ENCODE peak calls at places on chromosomes 5 and 9, in four cellular contexts. S is keratinocyte, W is aorta, T is Peyer's patch. D is an unnamed sample.

GRCh38 chr9:26157411-26157810 is 479.2 kb upstream of the TUSC1 start:
- DNase-seq in S (no peak), W (no peak), T (no peak), D (no peak)

GRCh38 chr9:131589993-131590392 is 44.7 kb downstream of the PRRT1B start:
- DNase-seq in S (no peak), W (peak; percentile 67), T (peak; percentile 30), D (no peak)

GRCh38 chr5:96280946-96281393 is 152.1 kb downstream of the PCSK1 start:
- DNase-seq in S (no peak), W (no peak), T (no peak), D (no peak)

GRCh38 chr9:2389404-2389803 is 232.2 kb upstream of the VLDLR start:
- DNase-seq in S (no peak), W (no peak), T (no peak), D (no peak)

GRCh38 chr5:73282383-73282782 is 109.4 kb downstream of the TMEM174 start:
- DNase-seq in S (no peak), W (no peak), T (no peak), D (no peak)

GRCh38 chr9:25678147-25678666 is at the start of gene TUSC1:
- DNase-seq in S (no peak), W (peak; percentile 97), T (peak; percentile 88), D (peak; percentile 95)

GRCh38 chr5:133731951-133732350 is 119.6 kb upstream of the FSTL4 start:
- DNase-seq in S (no peak), W (no peak), T (no peak), D (no peak)

GRCh38 chr5:71887680-71888079 is 168.6 kb downstream of the CARTPT start:
- DNase-seq in S (no peak), W (no peak), T (no peak), D (no peak)

GRCh38 chr9:15576350-15577050 is 23.7 kb downstream of the CCDC171 start:
- DNase-seq in S (no peak), W (no peak), T (no peak), D (no peak)

GRCh38 chr9:133935328-133936040 is 56.6 kb downstream of the VAV2 start:
- DNase-seq in S (no peak), W (no peak), T (peak; percentile 78), D (peak; percentile 95)

GRCh38 chr5:176188085-176188484 is 50.1 kb upstream of the SIMC1 start:
- DNase-seq in S (no peak), W (no peak), T (no peak), D (no peak)

GRCh38 chr9:4073371-4073770 is 226.5 kb downstream of the GLIS3 start:
- DNase-seq in S (no peak), W (no peak), T (no peak), D (no peak)

GRCh38 chr9:83691492-83691891 is 16.3 kb downstream of the UBQLN1 start:
- DNase-seq in S (no peak), W (no peak), T (no peak), D (no peak)

GRCh38 chr9:136292591-136293448 is 11.1 kb downstream of the CCDC187 start:
- DNase-seq in S (no peak), W (no peak), T (no peak), D (peak; percentile 58)

GRCh38 chr5:180596668-180597231 is 5.5 kb upstream of the SCGB3A1 start:
- DNase-seq in S (no peak), W (no peak), T (no peak), D (peak; percentile 39)

GRCh38 chr5:40291338-40291737 is 388.4 kb upstream of the PTGER4 start:
- DNase-seq in S (no peak), W (no peak), T (no peak), D (no peak)

GRCh38 chr5:5132896-5133295 is 7.2 kb upstream of the ADAMTS16 start:
- DNase-seq in S (no peak), W (no peak), T (no peak), D (no peak)

GRCh38 chr5:83306572-83307241 is 164.8 kb upstream of the VCAN start:
- DNase-seq in S (peak; percentile 11), W (peak; percentile 63), T (no peak), D (peak; percentile 54)

GRCh38 chr5:157020508-157021213 is 38.3 kb downstream of the HAVCR1 start:
- DNase-seq in S (no peak), W (no peak), T (no peak), D (no peak)

GRCh38 chr9:133814586-133815090 is 76.5 kb upstream of the SARDH start:
- DNase-seq in S (no peak), W (no peak), T (no peak), D (peak; percentile 87)

GRCh38 chr5:74762599-74762998 is 4.3 kb downstream of the GFM2 start:
- DNase-seq in S (peak; percentile 94), W (no peak), T (no peak), D (no peak)

GRCh38 chr9:110926828-110927227 is 111.4 kb downstream of the LPAR1 start:
- DNase-seq in S (no peak), W (no peak), T (no peak), D (no peak)

GRCh38 chr9:20066120-20066519 is 277.3 kb upstream of the SLC24A2 start:
- DNase-seq in S (no peak), W (no peak), T (no peak), D (no peak)

GRCh38 chr5:14908195-14908594 is 36.6 kb upstream of the ANKH start:
- DNase-seq in S (no peak), W (no peak), T (no peak), D (no peak)

GRCh38 chr5:32020271-32020670 is 153.8 kb downstream of the GOLPH3 start:
- DNase-seq in S (no peak), W (no peak), T (no peak), D (no peak)

GRCh38 chr5:77629553-77630245 is 8.8 kb downstream of the OTP start:
- DNase-seq in S (no peak), W (peak; percentile 75), T (no peak), D (peak; percentile 23)

GRCh38 chr9:126619336-126619919 is 5.7 kb downstream of the LMX1B start:
- DNase-seq in S (no peak), W (no peak), T (no peak), D (peak; percentile 13)

GRCh38 chr5:93637697-93638096 is 54.7 kb downstream of the NR2F1 start:
- DNase-seq in S (no peak), W (no peak), T (no peak), D (no peak)

GRCh38 chr5:157484768-157485167 is 24.8 kb downstream of the NIPAL4 start:
- DNase-seq in S (no peak), W (no peak), T (no peak), D (peak; percentile 85)

GRCh38 chr9:133144887-133145466 is 18.7 kb downstream of the GBGT1 start:
- DNase-seq in S (no peak), W (no peak), T (peak; percentile 57), D (no peak)

GRCh38 chr9:21605489-21605931 is 123.4 kb upstream of the IFNE start:
- DNase-seq in S (no peak), W (no peak), T (no peak), D (no peak)

GRCh38 chr5:54222336-54222735 is 88.0 kb downstream of the ARL15 start:
- DNase-seq in S (no peak), W (no peak), T (no peak), D (no peak)

GRCh38 chr9:130794923-130795495 is 40.0 kb upstream of the ABL1 start:
- DNase-seq in S (no peak), W (no peak), T (no peak), D (no peak)

GRCh38 chr9:120617637-120617979 is 37.6 kb upstream of the CDK5RAP2 start:
- DNase-seq in S (no peak), W (no peak), T (no peak), D (no peak)

GRCh38 chr5:79074641-79075040 is 5.1 kb downstream of the BHMT2 start:
- DNase-seq in S (no peak), W (no peak), T (no peak), D (no peak)

GRCh38 chr9:137303893-137304382 is 1.9 kb upstream of the NRARP start:
- DNase-seq in S (no peak), W (no peak), T (peak; percentile 62), D (peak; percentile 56)

GRCh38 chr9:111928342-111928720 is 31.7 kb downstream of the UGCG start:
- DNase-seq in S (no peak), W (no peak), T (no peak), D (no peak)
- H3K27ac ChIP-seq in S (no peak overlapping the region), W (no peak overlapping the region), T (no peak overlapping the region), D (no peak overlapping the region)

GRCh38 chr9:124012368-124013262 is 1.0 kb downstream of the LHX2 start:
- DNase-seq in S (no peak), W (peak; percentile 76), T (no peak), D (no peak)
- H3K4me3 ChIP-seq in S (no peak overlapping the region), W (no peak overlapping the region), T (no peak overlapping the region), D (peak overlapping the region; percentile 46)

DNA sequence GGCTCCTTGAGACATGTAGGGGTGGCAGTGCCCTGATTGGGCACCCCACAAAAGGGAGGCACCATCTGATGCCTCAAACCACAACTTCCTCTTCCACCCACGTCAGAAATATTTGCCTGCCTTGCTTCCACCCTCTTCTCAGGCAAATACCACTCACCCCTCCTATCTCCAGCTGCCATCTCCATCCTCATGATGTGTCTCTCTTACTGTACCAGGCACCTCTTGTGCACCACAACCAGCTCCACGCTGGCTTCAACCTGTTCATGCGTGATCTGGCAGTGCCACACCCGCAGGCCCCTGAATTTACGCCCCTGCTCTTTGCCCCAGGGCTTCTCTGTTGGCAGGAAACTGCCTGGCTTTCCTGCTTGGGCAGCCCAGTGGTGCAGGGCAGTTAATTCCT is 87.8 kb upstream of the HSPA9 start:
- DNase-seq in S (no peak), W (no peak), T (no peak), D (no peak)
- H3K27ac ChIP-seq in S (no peak overlapping the region), W (no peak overlapping the region), T (no peak overlapping the region), D (no peak overlapping the region)

DNA sequence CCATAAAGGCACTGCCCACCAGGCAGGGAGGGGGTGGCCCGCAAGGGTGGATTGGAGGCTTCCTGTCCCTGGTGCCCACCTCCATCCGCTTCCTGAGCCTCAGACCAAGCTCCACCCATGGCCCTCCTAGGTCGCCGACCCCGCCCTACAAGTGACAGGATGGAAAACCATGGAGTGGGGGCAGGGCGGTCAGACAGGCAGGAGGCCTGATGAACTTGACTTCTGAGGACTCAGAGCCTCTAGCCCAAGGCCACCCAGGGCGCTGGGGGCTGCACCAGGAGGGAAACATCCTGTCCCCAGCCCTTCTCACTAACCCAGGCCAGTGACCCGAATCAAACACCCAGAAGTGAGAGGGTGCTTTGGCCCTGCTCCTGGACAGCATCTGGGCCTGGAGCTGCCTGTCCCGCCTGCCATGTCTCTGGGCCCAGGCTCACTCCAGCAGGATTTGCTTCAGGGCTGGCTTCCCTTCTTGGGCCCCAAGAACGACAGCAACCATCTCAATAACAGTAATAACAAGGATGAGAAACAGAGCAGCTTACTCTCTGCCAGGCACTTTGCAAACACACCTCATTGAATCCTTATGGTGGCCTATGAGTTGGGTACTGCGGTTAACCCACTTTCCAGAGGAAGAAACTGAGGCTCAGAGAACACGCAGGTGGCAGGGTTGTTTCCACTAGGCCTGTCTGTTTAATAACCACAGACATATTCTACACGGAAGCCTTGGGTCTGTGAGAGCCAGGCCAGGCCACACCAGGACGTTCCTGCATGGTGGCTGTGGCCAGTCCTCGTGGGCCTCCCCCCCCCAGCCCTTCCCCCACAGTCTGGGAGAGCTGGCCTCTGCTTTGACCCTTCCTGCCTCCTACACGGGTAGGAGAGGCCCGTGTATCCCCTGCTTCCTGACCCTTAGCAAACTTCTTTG is 4.4 kb upstream of the ST6GALNAC6 start:
- DNase-seq in S (no peak), W (peak; percentile 92), T (peak; percentile 73), D (peak; percentile 89)
- H3K4me3 ChIP-seq in S (no peak overlapping the region), W (no peak overlapping the region), T (no peak overlapping the region), D (no peak overlapping the region)

DNA sequence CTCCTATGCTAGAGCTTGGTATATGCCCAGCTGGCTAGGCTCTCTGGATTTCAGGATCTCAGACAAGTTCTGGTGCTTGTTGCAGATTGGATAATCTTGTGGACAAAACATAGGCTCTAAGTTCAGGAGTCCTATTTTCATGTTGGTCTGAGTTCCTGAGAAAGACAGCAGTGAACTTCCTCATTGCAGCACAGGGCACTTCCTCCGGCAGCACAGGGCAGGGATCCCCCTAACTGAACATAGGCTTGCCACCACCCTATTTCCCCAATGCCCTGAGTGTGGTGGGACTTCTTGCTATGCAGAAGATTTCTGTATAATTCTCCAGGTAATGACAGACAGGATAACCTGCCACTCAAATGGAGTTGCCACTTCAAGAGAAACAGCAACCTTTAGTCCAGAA is 220.1 kb downstream of the PIK3R1 start:
- DNase-seq in S (no peak), W (no peak), T (no peak), D (no peak)
- H3K27ac ChIP-seq in S (no peak overlapping the region), W (no peak overlapping the region), T (no peak overlapping the region), D (no peak overlapping the region)

D was measured in right cardiac atrium.